ENCODE peak calls at places on chromosome 2, in six cellular contexts. K is stimulated activated CD4-positive, alpha-beta T cell treated with anti-CD3 and anti-CD28 coated beads, TNF-alpha, amount 100 ng/mL, for 4 hours; E is Kasumi-1; H is left lobe of liver; U is T-cell; Q is GM13977. F is an unnamed sample.
A peak's percentile ranks its signal among the peaks of the same experiment; 100 is the strongest.

GRCh38 chr2:151575338-151575737 is 158.9 kb downstream of the NEB start:
- DNase-seq in E (no peak), H (no peak), K (no peak), Q (no peak), U (no peak), F (no peak)

GRCh38 chr2:191347881-191348280 is 102.7 kb downstream of the MYO1B start:
- DNase-seq in E (no peak), K (no peak), U (no peak), H (no peak), Q (no peak), F (no peak)

GRCh38 chr2:172088245-172089004 is 3.1 kb downstream of the DLX1 start:
- DNase-seq in U (no peak), E (no peak), Q (peak; percentile 38), H (no peak), K (no peak), F (no peak)

GRCh38 chr2:237471457-237472186 is 15.4 kb upstream of the MLPH start:
- DNase-seq in U (no peak), Q (peak; percentile 64), H (peak; percentile 63), K (no peak), E (peak; percentile 29), F (no peak)

GRCh38 chr2:109009920-109010610 is 21.0 kb upstream of the EDAR start:
- DNase-seq in H (no peak), E (no peak), U (no peak), Q (no peak), K (no peak), F (no peak)

GRCh38 chr2:241933175-241933911 is 63.8 kb downstream of the RTP5 start:
- DNase-seq in U (no peak), K (no peak), E (no peak), H (no peak), Q (no peak), F (no peak)

GRCh38 chr2:62266433-62267038 is 70.6 kb downstream of the B3GNT2 start:
- DNase-seq in K (no peak), U (no peak), E (no peak), Q (no peak), H (no peak), F (no peak)

GRCh38 chr2:106160786-106161261 is 33.3 kb downstream of the UXS1 start:
- DNase-seq in K (no peak), H (no peak), E (peak; percentile 74), Q (no peak), U (peak; percentile 15), F (no peak)

GRCh38 chr2:223969856-223970255 is 12.6 kb downstream of the MRPL44 start:
- DNase-seq in H (no peak), K (no peak), U (no peak), E (no peak), Q (no peak), F (no peak)

GRCh38 chr2:238891667-238892500 is 44.0 kb downstream of the TWIST2 start:
- DNase-seq in U (no peak), H (no peak), K (no peak), E (no peak), Q (no peak), F (no peak)

F was measured in progenitor cell of endocrine pancreas.